ENCODE peak calls at places on chromosomes 3 and 15, in seven cellular contexts. U, L, J, I, Y, B and M are unnamed samples.

GRCh38 chr3:32220006-32220405 is 18.5 kb upstream of the CMTM8 start:
- DNase-seq in L (no peak), U (no peak), Y (no peak), J (no peak), B (no peak), I (no peak), M (no peak)

GRCh38 chr3:143831208-143831607 is 17.1 kb downstream of the SLC9A9 start:
- DNase-seq in L (no peak), Y (no peak), B (no peak), J (no peak), U (no peak), I (peak; percentile 72), M (no peak)

GRCh38 chr15:95113041-95113440 is 881.7 kb downstream of the MCTP2 start:
- DNase-seq in I (no peak), Y (no peak), L (no peak), B (no peak), J (no peak), U (no peak), M (no peak)

GRCh38 chr15:27764339-27764738 is 334.8 kb downstream of the OCA2 start:
- DNase-seq in B (no peak), J (no peak), Y (no peak), U (no peak), L (no peak), I (no peak), M (no peak)

GRCh38 chr15:63136742-63137141 is 15.1 kb downstream of the LACTB start:
- DNase-seq in I (no peak), L (no peak), Y (no peak), J (no peak), U (no peak), B (no peak), M (no peak)

GRCh38 chr3:129103296-129103695 is 18.3 kb downstream of the RAB43 start:
- DNase-seq in B (no peak), U (no peak), J (no peak), I (no peak), Y (no peak), L (no peak), M (no peak)

GRCh38 chr3:45993421-45994027 is 2.1 kb downstream of the FYCO1 start:
- DNase-seq in B (no peak), L (no peak), U (no peak), J (no peak), Y (no peak), I (peak; percentile 43), M (no peak)

GRCh38 chr3:53753518-53754183 is 92.6 kb downstream of the CHDH start:
- DNase-seq in I (no peak), J (no peak), Y (no peak), B (no peak), L (no peak), U (peak; percentile 16), M (no peak)

GRCh38 chr15:70121656-70122297 is 24.1 kb upstream of the TLE3 start:
- DNase-seq in U (peak; percentile 80), J (no peak), I (peak; percentile 96), Y (no peak), L (no peak), B (peak; percentile 61), M (no peak)

GRCh38 chr3:134600166-134600670 is 50.6 kb downstream of the KY start:
- DNase-seq in I (no peak), B (no peak), J (no peak), L (no peak), Y (no peak), U (peak; percentile 48), M (no peak)

GRCh38 chr3:195823286-195823685 is 11.6 kb upstream of the MUC4 start:
- DNase-seq in Y (no peak), U (peak; percentile 38), B (no peak), I (peak; percentile 25), L (no peak), J (no peak), M (no peak)

GRCh38 chr3:197749601-197750395 is at the start of gene FYTTD1:
- DNase-seq in B (peak; percentile 93), J (peak; percentile 96), I (peak; percentile 96), Y (peak; percentile 68), U (peak; percentile 89), L (peak; percentile 85), M (peak; percentile 83)

GRCh38 chr3:144564011-144564410 is 592.4 kb downstream of the DIPK2A start:
- DNase-seq in Y (no peak), I (no peak), U (no peak), B (no peak), L (no peak), J (no peak), M (no peak)

GRCh38 chr15:70587896-70588567 is 175.3 kb downstream of the UACA start:
- DNase-seq in L (peak; percentile 32), U (no peak), Y (no peak), B (no peak), J (no peak), I (no peak), M (no peak)

GRCh38 chr3:53708001-53708621 is 138.1 kb downstream of the CHDH start:
- DNase-seq in Y (no peak), B (no peak), U (no peak), I (no peak), L (no peak), J (peak; percentile 64), M (no peak)

GRCh38 chr15:22262613-22263020 is 182.3 kb downstream of the OR4M2 start:
- DNase-seq in Y (no peak), B (no peak), J (no peak), U (peak; percentile 80), I (no peak), L (no peak), M (no peak)

GRCh38 chr3:178236555-178237277 is 299.5 kb upstream of the KCNMB2 start:
- DNase-seq in J (no peak), L (no peak), U (no peak), I (peak; percentile 77), Y (no peak), B (no peak), M (no peak)

GRCh38 chr15:92715753-92716152 is 60.2 kb upstream of the FAM174B start:
- DNase-seq in B (no peak), J (no peak), I (no peak), U (peak; percentile 33), Y (no peak), L (no peak), M (no peak)

GRCh38 chr3:13025090-13025489 is 48.1 kb downstream of the IQSEC1 start:
- DNase-seq in B (peak; percentile 37), J (no peak), U (peak; percentile 83), I (peak; percentile 94), L (no peak), Y (no peak), M (no peak)

GRCh38 chr3:53195602-53196574 is 34.9 kb downstream of the PRKCD start:
- DNase-seq in Y (peak; percentile 87), L (peak; percentile 97), U (peak; percentile 36), B (peak; percentile 41), J (no peak), I (peak; percentile 69), M (peak; percentile 59)

GRCh38 chr3:37093481-37093880 is 80.9 kb downstream of the LRRFIP2 start:
- DNase-seq in B (no peak), U (no peak), J (no peak), L (no peak), I (peak; percentile 44), Y (no peak), M (no peak)

GRCh38 chr15:74377831-74378766 is 10.7 kb upstream of the CYP11A1 start:
- DNase-seq in B (no peak), U (no peak), Y (no peak), I (no peak), L (peak; percentile 26), J (peak; percentile 58), M (no peak)

GRCh38 chr15:74725845-74726773 is 781 bp upstream of the CYP1A1 start:
- DNase-seq in Y (peak; percentile 59), I (peak; percentile 52), U (peak; percentile 45), B (peak; percentile 37), J (peak; percentile 72), L (peak; percentile 90), M (peak; percentile 89)

GRCh38 chr3:166986000-166986399 is 394.1 kb downstream of the ZBBX start:
- DNase-seq in Y (no peak), U (no peak), I (no peak), J (no peak), L (no peak), B (no peak), M (no peak)

GRCh38 chr15:36601497-36601932 is 22.1 kb downstream of the CDIN1 start:
- DNase-seq in Y (no peak), U (peak; percentile 58), B (peak; percentile 47), L (no peak), J (no peak), I (peak; percentile 98), M (no peak)

GRCh38 chr3:98966862-98967554 is 65.5 kb upstream of the DCBLD2 start:
- DNase-seq in I (peak; percentile 54), U (peak; percentile 97), B (no peak), L (no peak), J (no peak), Y (no peak), M (no peak)

GRCh38 chr3:182238141-182238540 is 526.4 kb downstream of the SOX2 start:
- DNase-seq in L (peak; percentile 46), Y (no peak), U (peak; percentile 38), J (no peak), B (peak; percentile 22), I (no peak), M (no peak)

GRCh38 chr3:129424185-129424841 is 4.1 kb downstream of the EFCAB12 start:
- DNase-seq in J (no peak), I (no peak), Y (no peak), B (no peak), U (no peak), L (no peak), M (no peak)

GRCh38 chr3:9934235-9934621 is 594 bp downstream of the CRELD1 start:
- DNase-seq in I (peak; percentile 62), J (peak; percentile 60), B (peak; percentile 18), L (peak; percentile 33), U (peak; percentile 11), Y (no peak), M (no peak)

GRCh38 chr15:92059036-92059970 is 205.8 kb downstream of the SLCO3A1 start:
- DNase-seq in Y (no peak), L (no peak), U (no peak), J (no peak), I (no peak), B (peak; percentile 51), M (no peak)